ENCODE peak calls at places on chromosomes 6 and 20, in four cellular contexts. One of them, this sample, is unnamed.

GRCh38 chr6:110537208-110538123 is 61.1 kb upstream of the SLC22A16 start:
- DNase-seq in brain microvascular endothelial cell: peak
- DNase-seq in astrocyte: peak
- DNase-seq in Calu3: peak
- DNase-seq in this sample: no peak

GRCh38 chr6:551405-551804 is 105.5 kb downstream of the HUS1B start:
- DNase-seq in brain microvascular endothelial cell: peak
- DNase-seq in Calu3: no peak
- DNase-seq in astrocyte: peak
- DNase-seq in this sample: peak

GRCh38 chr6:143232849-143233248 is 172.2 kb downstream of the AIG1 start:
- DNase-seq in brain microvascular endothelial cell: peak
- DNase-seq in Calu3: peak
- DNase-seq in astrocyte: no peak
- DNase-seq in this sample: peak

GRCh38 chr6:116446399-116446798 is 14.8 kb upstream of the CALHM6 start:
- DNase-seq in astrocyte: peak
- DNase-seq in Calu3: no peak
- DNase-seq in brain microvascular endothelial cell: no peak
- DNase-seq in this sample: no peak

GRCh38 chr6:144141470-144141869 is 8.8 kb upstream of the STX11 start:
- DNase-seq in astrocyte: no peak
- DNase-seq in Calu3: no peak
- DNase-seq in brain microvascular endothelial cell: no peak
- DNase-seq in this sample: no peak

GRCh38 chr20:16063876-16064275 is 509.4 kb downstream of the KIF16B start:
- DNase-seq in astrocyte: no peak
- DNase-seq in Calu3: no peak
- DNase-seq in brain microvascular endothelial cell: no peak
- DNase-seq in this sample: no peak

GRCh38 chr6:116118608-116119007 is 7.3 kb downstream of the COL10A1 start:
- DNase-seq in Calu3: no peak
- DNase-seq in astrocyte: peak
- DNase-seq in brain microvascular endothelial cell: peak
- DNase-seq in this sample: no peak

GRCh38 chr6:143843689-143844405 is 709 bp downstream of the LTV1 start:
- DNase-seq in astrocyte: no peak
- DNase-seq in brain microvascular endothelial cell: peak
- DNase-seq in Calu3: no peak
- DNase-seq in this sample: no peak

GRCh38 chr6:66103954-66104353 is 396.9 kb upstream of the EYS start:
- DNase-seq in brain microvascular endothelial cell: no peak
- DNase-seq in astrocyte: no peak
- DNase-seq in Calu3: no peak
- DNase-seq in this sample: no peak

GRCh38 chr20:24761220-24762065 is 187.6 kb upstream of the CST7 start:
- DNase-seq in brain microvascular endothelial cell: no peak
- DNase-seq in astrocyte: no peak
- DNase-seq in Calu3: no peak
- DNase-seq in this sample: no peak

DNA sequence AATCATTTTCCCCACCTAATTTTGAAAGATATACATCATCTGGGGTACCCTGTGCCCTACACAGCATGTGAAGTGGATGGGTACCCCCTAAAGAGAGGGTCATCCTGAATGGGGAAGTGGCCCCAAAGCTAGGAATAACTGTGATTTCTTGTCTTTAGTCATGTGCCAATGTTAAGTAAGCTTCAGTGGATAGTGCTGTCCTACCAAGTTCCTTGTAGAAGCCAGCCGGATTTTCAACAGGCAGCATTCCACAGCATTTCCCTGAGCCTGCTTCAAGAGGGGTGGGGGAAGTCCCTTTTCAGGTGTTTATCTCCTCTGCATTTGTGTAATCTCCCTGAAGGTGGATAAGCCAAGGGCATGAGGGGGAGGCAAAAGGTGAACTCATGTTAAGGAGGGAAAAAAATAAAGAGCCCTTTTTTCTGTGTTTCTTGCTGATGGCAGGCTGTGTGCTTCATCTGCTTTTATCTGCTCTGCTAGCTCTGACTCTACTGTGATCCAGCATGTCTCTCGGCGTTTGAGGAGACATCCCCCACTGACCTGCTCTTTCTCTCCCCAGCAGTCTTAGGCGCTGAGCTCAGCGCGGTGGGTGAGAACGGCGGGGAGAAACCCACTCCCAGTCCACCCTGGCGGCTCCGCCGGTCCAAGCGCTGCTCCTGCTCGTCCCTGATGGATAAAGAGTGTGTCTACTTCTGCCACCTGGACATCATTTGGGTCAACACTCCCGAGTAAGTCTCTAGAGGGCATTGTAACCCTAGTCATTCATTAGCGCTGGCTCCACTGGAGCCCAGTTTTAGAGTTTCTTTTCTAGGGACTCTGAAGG is 1.8 kb downstream of the EDN1 start:
- DNase-seq in astrocyte: peak
- DNase-seq in brain microvascular endothelial cell: no peak
- DNase-seq in Calu3: peak
- DNase-seq in this sample: peak
- TF ChIP-seq CTCF in astrocyte: peak
- TF ChIP-seq CTCF in brain microvascular endothelial cell: peak
- TF ChIP-seq CTCF in Calu3: no peak
- TF ChIP-seq CTCF in this sample: peak

GRCh38 chr20:19588731-19589130 is 169.3 kb upstream of the RIN2 start:
- DNase-seq in Calu3: no peak
- DNase-seq in astrocyte: no peak
- DNase-seq in brain microvascular endothelial cell: no peak
- DNase-seq in this sample: no peak
- TF ChIP-seq CTCF in Calu3: no peak
- TF ChIP-seq CTCF in astrocyte: no peak
- TF ChIP-seq CTCF in brain microvascular endothelial cell: no peak
- TF ChIP-seq CTCF in this sample: no peak

GRCh38 chr6:39007575-39007974 is 41.0 kb upstream of the GLP1R start:
- DNase-seq in astrocyte: no peak
- DNase-seq in Calu3: no peak
- DNase-seq in brain microvascular endothelial cell: no peak
- DNase-seq in this sample: no peak

GRCh38 chr6:39003072-39003471 is 45.5 kb upstream of the GLP1R start:
- DNase-seq in astrocyte: no peak
- DNase-seq in Calu3: peak
- DNase-seq in brain microvascular endothelial cell: no peak
- DNase-seq in this sample: no peak

GRCh38 chr6:39005774-39006173 is 42.8 kb upstream of the GLP1R start:
- DNase-seq in Calu3: no peak
- DNase-seq in astrocyte: no peak
- DNase-seq in brain microvascular endothelial cell: no peak
- DNase-seq in this sample: no peak

GRCh38 chr6:39004801-39005200 is 43.8 kb upstream of the GLP1R start:
- DNase-seq in Calu3: no peak
- DNase-seq in brain microvascular endothelial cell: no peak
- DNase-seq in astrocyte: no peak
- DNase-seq in this sample: no peak

DNA sequence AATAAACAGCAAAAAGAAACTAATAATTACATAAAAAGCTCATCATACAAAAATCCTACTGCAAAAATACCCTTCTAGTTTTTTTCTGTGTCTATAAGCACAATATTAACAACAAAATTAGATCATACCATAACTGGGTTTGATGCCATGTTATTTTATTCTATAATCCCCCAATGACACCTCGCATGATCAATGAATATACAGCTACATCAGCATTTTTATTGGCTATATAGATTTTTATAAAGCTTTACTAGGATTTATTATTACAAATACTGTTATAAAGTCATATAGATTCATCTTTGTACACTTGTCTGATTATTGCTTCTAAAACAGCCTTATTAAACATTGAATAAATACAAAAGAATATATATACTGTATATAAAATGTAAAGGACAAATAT is 45.1 kb upstream of the GLP1R start:
- DNase-seq in brain microvascular endothelial cell: no peak
- DNase-seq in astrocyte: no peak
- DNase-seq in Calu3: no peak
- DNase-seq in this sample: no peak
- TF ChIP-seq CTCF in brain microvascular endothelial cell: no peak
- TF ChIP-seq CTCF in astrocyte: no peak
- TF ChIP-seq CTCF in Calu3: no peak
- TF ChIP-seq CTCF in this sample: no peak

DNA sequence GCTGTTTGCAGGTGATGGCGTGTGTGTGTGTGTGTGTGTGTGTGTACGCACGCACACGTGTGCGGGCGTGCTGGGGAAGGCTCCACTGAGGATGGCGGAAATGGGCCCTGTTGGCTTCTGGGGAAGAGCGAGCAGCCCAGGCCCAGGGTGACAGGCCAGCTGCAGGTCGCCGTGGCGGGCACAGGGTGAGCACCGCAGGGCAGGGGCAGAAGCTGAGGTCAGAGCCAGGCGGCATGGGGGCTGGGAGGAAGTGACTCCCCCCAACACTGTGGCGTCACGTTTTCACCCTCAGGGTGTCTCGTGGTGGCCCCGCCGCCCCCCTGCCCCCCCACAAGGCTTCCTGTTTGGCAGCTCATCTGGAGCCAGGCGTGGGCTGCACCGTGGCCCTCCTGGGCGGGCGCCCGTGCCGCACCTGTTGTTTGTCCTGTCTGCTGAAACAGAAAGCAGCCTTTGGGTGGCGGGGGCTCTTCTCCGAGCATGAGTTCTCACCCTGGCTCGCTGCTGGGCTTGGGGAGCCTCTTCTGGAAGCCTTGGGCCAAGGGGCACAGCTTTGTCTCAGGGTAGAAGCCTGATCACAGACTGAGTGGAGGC is 7.1 kb downstream of the RBM38 start:
- DNase-seq in astrocyte: no peak
- DNase-seq in brain microvascular endothelial cell: no peak
- DNase-seq in Calu3: no peak
- DNase-seq in this sample: peak
- TF ChIP-seq CTCF in astrocyte: no peak
- TF ChIP-seq CTCF in brain microvascular endothelial cell: no peak
- TF ChIP-seq CTCF in Calu3: no peak
- TF ChIP-seq CTCF in this sample: no peak

GRCh38 chr6:96381246-96381645 is 140.4 kb upstream of the UFL1 start:
- DNase-seq in brain microvascular endothelial cell: no peak
- DNase-seq in astrocyte: no peak
- DNase-seq in Calu3: no peak
- DNase-seq in this sample: no peak
- TF ChIP-seq CTCF in brain microvascular endothelial cell: no peak
- TF ChIP-seq CTCF in astrocyte: no peak
- TF ChIP-seq CTCF in Calu3: no peak
- TF ChIP-seq CTCF in this sample: no peak

This sample was measured in GM20000.